ENCODE peak calls at places on chromosome 12, in five cellular contexts. T is left lung, Z is PC-3, D is right lobe of liver, G is right atrium auricular region. K is an unnamed sample.

GRCh38 chr12:98912401-98912800 is 267.3 kb downstream of the APAF1 start:
- DNase-seq in T (no peak), Z (no peak), D (no peak), G (no peak), K (no peak)

GRCh38 chr12:118175823-118176447 is 40.0 kb downstream of the PEBP1 start:
- DNase-seq in T (no peak), Z (no peak), D (no peak), G (no peak), K (peak; percentile 27)

GRCh38 chr12:110756611-110757010 is 13.9 kb upstream of the PPP1CC start:
- DNase-seq in T (no peak), Z (no peak), D (no peak), G (no peak), K (no peak)

GRCh38 chr12:76623929-76624328 is 64.4 kb upstream of the OSBPL8 start:
- DNase-seq in T (no peak), Z (peak; percentile 86), D (no peak), G (no peak), K (no peak)

GRCh38 chr12:105945935-105946334 is 192.8 kb downstream of the NUAK1 start:
- DNase-seq in T (no peak), Z (no peak), D (no peak), G (no peak), K (no peak)

GRCh38 chr12:69732088-69732487 is 6.6 kb upstream of the RAB3IP start:
- DNase-seq in T (no peak), Z (peak; percentile 66), D (no peak), G (no peak), K (no peak)

GRCh38 chr12:127343941-127344340 is 923.0 kb upstream of the TMEM132C start:
- DNase-seq in T (no peak), Z (peak; percentile 27), D (no peak), G (no peak), K (no peak)

GRCh38 chr12:42482086-42482819 is 107.3 kb downstream of the PRICKLE1 start:
- DNase-seq in T (peak; percentile 73), Z (peak; percentile 69), D (peak; percentile 54), G (peak; percentile 70), K (peak; percentile 78)

GRCh38 chr12:12792421-12792820 is 7.0 kb downstream of the APOLD1 start:
- DNase-seq in T (no peak), Z (no peak), D (no peak), G (no peak), K (no peak)

GRCh38 chr12:32455607-32456063 is 56.3 kb downstream of the FGD4 start:
- DNase-seq in T (no peak), Z (peak; percentile 81), D (no peak), G (no peak), K (no peak)

GRCh38 chr12:123489580-123489979 is 31.6 kb downstream of the SNRNP35 start:
- DNase-seq in T (no peak), Z (no peak), D (no peak), G (no peak), K (no peak)

GRCh38 chr12:133130808-133131128 is 341 bp downstream of the ZNF10 start:
- DNase-seq in T (peak; percentile 49), Z (no peak), D (peak; percentile 52), G (peak; percentile 63), K (peak; percentile 20)

GRCh38 chr12:127422935-127423585 is 843.9 kb upstream of the TMEM132C start:
- DNase-seq in T (no peak), Z (no peak), D (no peak), G (no peak), K (no peak)

GRCh38 chr12:76549131-76549530 is 10.4 kb downstream of the OSBPL8 start:
- DNase-seq in T (no peak), Z (no peak), D (no peak), G (no peak), K (no peak)

GRCh38 chr12:120820885-120821510 is 83.2 kb downstream of the SPPL3 start:
- DNase-seq in T (no peak), Z (no peak), D (no peak), G (no peak), K (no peak)

GRCh38 chr12:104730761-104731160 is 227.3 kb downstream of the SLC41A2 start:
- DNase-seq in T (no peak), Z (no peak), D (no peak), G (no peak), K (no peak)

GRCh38 chr12:106135781-106136180 is 3.0 kb downstream of the NUAK1 start:
- DNase-seq in T (no peak), Z (peak; percentile 79), D (no peak), G (no peak), K (no peak)

GRCh38 chr12:75977952-75978671 is 53.5 kb downstream of the PHLDA1 start:
- DNase-seq in T (peak; percentile 78), Z (peak; percentile 99), D (peak; percentile 65), G (peak; percentile 86), K (peak; percentile 60)

GRCh38 chr12:111792155-111792876 is 25.6 kb downstream of the ALDH2 start:
- DNase-seq in T (no peak), Z (no peak), D (peak; percentile 88), G (peak; percentile 89), K (peak; percentile 36)

GRCh38 chr12:77042834-77043233 is 22.5 kb downstream of the E2F7 start:
- DNase-seq in T (no peak), Z (no peak), D (no peak), G (no peak), K (no peak)

GRCh38 chr12:48454675-48455074 is 17.7 kb upstream of the ANP32D start:
- DNase-seq in T (no peak), Z (peak; percentile 58), D (no peak), G (no peak), K (no peak)

GRCh38 chr12:130290114-130290513 is 47.6 kb upstream of the PIWIL1 start:
- DNase-seq in T (no peak), Z (no peak), D (no peak), G (no peak), K (no peak)

GRCh38 chr12:124738636-124739467 is 124.8 kb downstream of the SCARB1 start:
- DNase-seq in T (no peak), Z (no peak), D (no peak), G (no peak), K (no peak)

GRCh38 chr12:119444462-119445044 is 110.0 kb downstream of the CCDC60 start:
- DNase-seq in T (peak; percentile 37), Z (peak; percentile 83), D (peak; percentile 27), G (no peak), K (peak; percentile 15)

GRCh38 chr12:94198469-94198868 is 50.1 kb downstream of the PLXNC1 start:
- DNase-seq in T (no peak), Z (no peak), D (no peak), G (no peak), K (no peak)

GRCh38 chr12:5523396-5524115 is 91.6 kb downstream of the NTF3 start:
- DNase-seq in T (no peak), Z (no peak), D (no peak), G (peak; percentile 28), K (no peak)

GRCh38 chr12:40727774-40728483 is 35.7 kb downstream of the CNTN1 start:
- DNase-seq in T (no peak), Z (no peak), D (no peak), G (no peak), K (no peak)

GRCh38 chr12:130014485-130014807 is 110.6 kb upstream of the TMEM132D start:
- DNase-seq in T (no peak), Z (no peak), D (no peak), G (no peak), K (no peak)

GRCh38 chr12:78185651-78186050 is 355.0 kb downstream of the NAV3 start:
- DNase-seq in T (no peak), Z (peak; percentile 39), D (no peak), G (no peak), K (no peak)

GRCh38 chr12:78179346-78179745 is 348.7 kb downstream of the NAV3 start:
- DNase-seq in T (no peak), Z (no peak), D (no peak), G (no peak), K (no peak)

GRCh38 chr12:78183854-78184253 is 353.2 kb downstream of the NAV3 start:
- DNase-seq in T (no peak), Z (no peak), D (no peak), G (no peak), K (no peak)

GRCh38 chr12:78185109-78185508 is 354.4 kb downstream of the NAV3 start:
- DNase-seq in T (no peak), Z (peak; percentile 82), D (no peak), G (no peak), K (no peak)

DNA sequence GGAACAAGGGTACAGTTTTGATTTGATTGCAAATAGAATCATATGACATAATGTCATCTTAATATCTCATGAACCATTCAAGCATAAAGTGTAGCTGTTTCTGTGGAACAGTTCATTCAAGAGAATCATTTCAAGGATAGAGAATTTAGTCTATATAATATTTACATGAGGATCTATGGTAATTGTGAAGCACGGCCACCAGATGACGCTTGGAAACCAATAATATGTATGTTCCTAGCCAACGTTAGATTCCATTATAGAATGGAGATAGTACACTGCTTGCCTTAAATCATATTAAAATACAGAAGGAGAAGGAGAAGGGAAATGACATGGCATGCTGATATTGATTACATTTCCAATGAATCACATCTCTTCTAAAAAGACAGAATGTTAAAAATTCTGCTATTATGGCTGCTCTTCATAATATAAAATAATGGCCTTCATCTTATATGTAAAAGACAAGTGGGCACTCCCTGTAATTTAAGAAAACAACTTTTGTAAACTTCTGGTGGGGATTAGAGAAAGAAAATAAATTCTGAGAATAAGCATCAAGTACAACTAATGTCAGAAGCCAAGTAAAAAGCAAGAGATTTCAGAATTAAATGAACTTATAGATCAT is 351.0 kb downstream of the NAV3 start:
- DNase-seq in T (no peak), Z (peak; percentile 73), D (no peak), G (no peak), K (no peak)
- TF ChIP-seq CTCF in T (no peak), Z (peak; percentile 89), D (no peak), G (peak; percentile 14), K (no peak)

DNA sequence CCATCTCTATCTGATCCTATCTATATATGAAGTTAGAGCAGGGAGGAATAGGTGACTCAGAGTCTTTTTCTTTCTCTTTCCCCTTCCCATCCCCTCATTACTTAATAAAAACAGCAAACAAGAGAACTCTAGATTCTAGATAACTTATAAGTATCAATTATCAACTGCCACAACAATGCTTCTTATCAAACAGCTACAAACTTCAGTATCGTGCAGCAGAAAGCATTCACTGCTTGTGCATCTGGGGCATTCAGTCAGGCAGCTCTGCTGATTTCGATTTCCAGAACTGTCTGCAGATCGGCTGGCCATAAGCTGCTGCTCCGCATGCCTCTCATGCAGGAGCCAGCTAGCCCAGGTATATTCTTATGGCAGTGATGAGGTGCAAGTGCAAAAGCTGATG is 19.4 kb downstream of the A2ML1 start:
- DNase-seq in T (no peak), Z (no peak), D (no peak), G (no peak), K (no peak)
- H3K4me1 ChIP-seq in T (no peaks in the 10 kb centered on the region), Z (no peaks in the 10 kb centered on the region), D (no peaks in the 10 kb centered on the region), G (no peaks in the 10 kb centered on the region), K (peaks cover 11% of the 10 kb centered on the region)

GRCh38 chr12:122088181-122088810 is 9.7 kb downstream of the MLXIP start:
- DNase-seq in T (no peak), Z (no peak), D (no peak), G (no peak), K (peak; percentile 10)
- H3K36me3 ChIP-seq in T (no peaks in the 10 kb centered on the region), Z (peaks cover 5% of the 10 kb centered on the region), D (no peaks in the 10 kb centered on the region), G (peaks cover 6% of the 10 kb centered on the region), K (no peaks in the 10 kb centered on the region)

DNA sequence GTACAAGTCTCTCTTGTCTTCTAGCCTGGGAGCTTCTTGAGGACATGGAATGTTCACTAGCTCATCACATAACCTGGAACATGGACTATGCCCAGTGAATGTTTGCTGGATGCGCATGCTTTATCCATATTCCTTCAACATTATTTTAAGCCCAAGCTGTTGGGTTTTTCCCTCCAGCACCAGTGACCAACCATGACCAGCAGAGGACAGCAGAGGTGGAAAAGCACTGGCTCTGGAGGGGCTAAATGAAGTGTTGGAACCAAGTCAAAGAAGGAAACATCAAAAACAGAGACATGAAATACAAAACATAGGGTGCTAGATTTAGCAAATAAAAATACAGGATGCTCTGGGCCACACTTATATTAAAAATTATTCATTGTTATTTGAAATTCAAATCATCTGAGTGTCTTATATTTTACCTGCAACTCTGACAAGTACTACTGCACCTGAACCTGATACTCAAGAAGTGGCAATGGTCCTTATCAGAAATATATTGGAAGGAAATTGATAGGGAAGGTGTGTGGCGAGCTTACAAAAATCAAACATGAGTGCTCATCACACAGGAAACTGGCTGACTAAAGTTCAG is 23.1 kb upstream of the HELB start:
- DNase-seq in T (no peak), Z (peak; percentile 41), D (no peak), G (no peak), K (no peak)
- TF ChIP-seq CTCF in T (no peak), Z (peak; percentile 80), D (peak; percentile 59), G (peak; percentile 72), K (peak; percentile 47)

K was measured in body of pancreas.